ENCODE peak calls at places on chromosomes 4 and X, in five cellular contexts. U is dorsolateral prefrontal cortex, K is NCI-H1092, T is LoVo, H is amniotic stem cell. O is an unnamed sample.
A peak's percentile ranks its signal among the peaks of the same experiment; 100 is the strongest.

GRCh38 chr4:118215826-118216225 is 137.0 kb downstream of the PRSS12 start:
- DNase-seq in U (no peak), K (no peak), T (no peak), H (no peak), O (no peak)

GRCh38 chr4:128287871-128288688 is 467 bp upstream of the PGRMC2 start:
- DNase-seq in U (peak; percentile 98), K (peak; percentile 100), T (peak; percentile 97), H (peak; percentile 100), O (peak; percentile 99)

GRCh38 chr4:62408467-62408866 is 1208.3 kb downstream of the ADGRL3 start:
- DNase-seq in U (no peak), K (no peak), T (no peak), H (no peak), O (no peak)

GRCh38 chrX:1452497-1453389 is at the start of gene ASMTL:
- DNase-seq in U (peak; percentile 100), K (no peak), T (peak; percentile 100), H (no peak), O (no peak)

GRCh38 chr4:5711479-5712184 is 631 bp downstream of the EVC start:
- DNase-seq in U (no peak), K (no peak), T (no peak), H (no peak), O (no peak)

GRCh38 chrX:71532078-71532752 is 689 bp upstream of the OGT start:
- DNase-seq in U (no peak), K (no peak), T (peak; percentile 43), H (no peak), O (no peak)

GRCh38 chrX:33987458-33987857 is 144.7 kb downstream of the FAM47A start:
- DNase-seq in U (no peak), K (no peak), T (no peak), H (no peak), O (no peak)

GRCh38 chr4:150209140-150209829 is 131.0 kb downstream of the DCLK2 start:
- DNase-seq in U (no peak), K (peak; percentile 21), T (peak; percentile 48), H (no peak), O (peak; percentile 27)

GRCh38 chr4:8200302-8200975 is 1.3 kb downstream of the SH3TC1 start:
- DNase-seq in U (no peak), K (no peak), T (no peak), H (no peak), O (no peak)

GRCh38 chr4:141429933-141430332 is 206.4 kb upstream of the IL15 start:
- DNase-seq in U (no peak), K (no peak), T (no peak), H (no peak), O (no peak)

GRCh38 chrX:19334945-19335626 is 8.6 kb upstream of the PDHA1 start:
- DNase-seq in U (no peak), K (no peak), T (no peak), H (no peak), O (no peak)

GRCh38 chrX:71253253-71254091 is 468 bp downstream of the ZMYM3 start:
- DNase-seq in U (no peak), K (peak; percentile 21), T (peak; percentile 23), H (no peak), O (no peak)

GRCh38 chr4:102527695-102528094 is 26.5 kb downstream of the NFKB1 start:
- DNase-seq in U (no peak), K (no peak), T (no peak), H (no peak), O (no peak)

GRCh38 chrX:13364230-13364629 is 44.4 kb upstream of the ATXN3L start:
- DNase-seq in U (no peak), K (no peak), T (no peak), H (no peak), O (no peak)

GRCh38 chrX:118655561-118656246 is 71.7 kb upstream of the IL13RA1 start:
- DNase-seq in U (no peak), K (no peak), T (no peak), H (peak; percentile 30), O (no peak)

GRCh38 chrX:3713225-3713936 is at the start of gene PRKX:
- DNase-seq in U (peak; percentile 47), K (peak; percentile 23), T (peak; percentile 34), H (no peak), O (no peak)

GRCh38 chr4:188008377-188008776 is 12.8 kb downstream of the ZFP42 start:
- DNase-seq in U (no peak), K (no peak), T (peak; percentile 30), H (no peak), O (no peak)

GRCh38 chrX:11541510-11541909 is 124.2 kb downstream of the ARHGAP6 start:
- DNase-seq in U (no peak), K (no peak), T (no peak), H (no peak), O (no peak)

GRCh38 chrX:22237479-22237878 is 35.2 kb upstream of the CBLL2 start:
- DNase-seq in U (no peak), K (no peak), T (no peak), H (no peak), O (no peak)

GRCh38 chr4:144575181-144575580 is 70.8 kb upstream of the HHIP start:
- DNase-seq in U (no peak), K (no peak), T (no peak), H (no peak), O (peak; percentile 26)

GRCh38 chr4:7756561-7757355 is 182.9 kb downstream of the AFAP1 start:
- DNase-seq in U (no peak), K (no peak), T (no peak), H (no peak), O (no peak)

GRCh38 chrX:122868626-122869025 is 315.5 kb upstream of the GRIA3 start:
- DNase-seq in U (no peak), K (no peak), T (no peak), H (no peak), O (no peak)

GRCh38 chr4:184993243-184993642 is 25.0 kb upstream of the HELT start:
- DNase-seq in U (no peak), K (no peak), T (no peak), H (no peak), O (no peak)

GRCh38 chr4:112633477-112634235 is 3.1 kb downstream of the ZGRF1 start:
- DNase-seq in U (no peak), K (peak; percentile 0), T (peak; percentile 39), H (no peak), O (peak; percentile 5)

GRCh38 chr4:184807797-184808718 is 17.7 kb downstream of the ACSL1 start:
- DNase-seq in U (peak; percentile 79), K (peak; percentile 70), T (no peak), H (no peak), O (peak; percentile 45)

GRCh38 chr4:72568959-72569718 is at the start of gene ADAMTS3:
- DNase-seq in U (peak; percentile 61), K (peak; percentile 7), T (no peak), H (peak; percentile 37), O (peak; percentile 4)

GRCh38 chrX:72269671-72270251 is 7.3 kb downstream of the RPS4X start:
- DNase-seq in U (no peak), K (no peak), T (no peak), H (peak; percentile 5), O (no peak)

GRCh38 chr4:109315818-109316217 is 13.4 kb upstream of the COL25A1 start:
- DNase-seq in U (no peak), K (no peak), T (no peak), H (no peak), O (no peak)

GRCh38 chr4:119113033-119113655 is 22.5 kb upstream of the MYOZ2 start:
- DNase-seq in U (no peak), K (no peak), T (peak; percentile 75), H (peak; percentile 65), O (no peak)

GRCh38 chr4:168674869-168675268 is 178.0 kb downstream of the PALLD start:
- DNase-seq in U (no peak), K (no peak), T (no peak), H (no peak), O (no peak)

GRCh38 chr4:159159611-159160010 is 56.7 kb downstream of the RAPGEF2 start:
- DNase-seq in U (no peak), K (no peak), T (no peak), H (no peak), O (no peak)

GRCh38 chrX:24657671-24658410 is 10.7 kb upstream of the PCYT1B start:
- DNase-seq in U (no peak), K (no peak), T (no peak), H (no peak), O (no peak)

O was measured in amygdala.